ENCODE peak calls at places on chromosomes 3 and 15, in seven cellular contexts. X is adrenal gland, H is nephron progenitor cell, D is HepG2, F is uterus, U is GM23338, G is endothelial cell. B is an unnamed sample.

GRCh38 chr15:91782221-91782620 is 71.3 kb upstream of the SLCO3A1 start:
- DNase-seq in U (no peak), X (peak), H (no peak), F (no peak), G (no peak), D (no peak), B (no peak)

GRCh38 chr15:72375501-72375845 is 341 bp downstream of the HEXA start:
- DNase-seq in H (no peak), X (no peak), D (no peak), F (no peak), U (peak), G (no peak), B (no peak)

GRCh38 chr3:109137766-109138165 is 1.2 kb downstream of the C3orf85 start:
- DNase-seq in U (peak), D (no peak), H (peak), F (no peak), X (no peak), G (no peak), B (no peak)

GRCh38 chr15:63065262-63066234 is 23.0 kb downstream of the TPM1 start:
- DNase-seq in U (peak), X (no peak), H (no peak), D (no peak), F (no peak), G (no peak), B (no peak)

GRCh38 chr3:182327196-182327681 is 466.1 kb upstream of the ATP11B start:
- DNase-seq in F (no peak), X (no peak), D (no peak), G (no peak), H (no peak), U (peak), B (no peak)

GRCh38 chr3:111592941-111593340 is 2.2 kb downstream of the ZBED2 start:
- DNase-seq in X (no peak), G (no peak), H (no peak), F (no peak), U (no peak), D (no peak), B (no peak)

GRCh38 chr15:41870689-41871081 is 23.2 kb downstream of the SPTBN5 start:
- DNase-seq in H (no peak), F (no peak), G (no peak), U (no peak), D (no peak), X (peak), B (no peak)

GRCh38 chr3:2862366-2862765 is 247.8 kb downstream of the IL5RA start:
- DNase-seq in X (no peak), H (no peak), G (no peak), U (no peak), D (no peak), F (no peak), B (no peak)

GRCh38 chr3:74268753-74269152 is 345.7 kb downstream of the CNTN3 start:
- DNase-seq in X (no peak), G (no peak), H (no peak), U (no peak), D (no peak), F (no peak), B (no peak)

GRCh38 chr15:39595621-39596221 is 14.8 kb downstream of the THBS1 start:
- DNase-seq in D (no peak), F (no peak), G (no peak), H (no peak), U (no peak), X (no peak), B (no peak)

GRCh38 chr3:37559461-37559860 is 302.2 kb upstream of the CTDSPL start:
- DNase-seq in U (peak), G (no peak), H (no peak), X (no peak), F (no peak), D (no peak), B (no peak)

DNA sequence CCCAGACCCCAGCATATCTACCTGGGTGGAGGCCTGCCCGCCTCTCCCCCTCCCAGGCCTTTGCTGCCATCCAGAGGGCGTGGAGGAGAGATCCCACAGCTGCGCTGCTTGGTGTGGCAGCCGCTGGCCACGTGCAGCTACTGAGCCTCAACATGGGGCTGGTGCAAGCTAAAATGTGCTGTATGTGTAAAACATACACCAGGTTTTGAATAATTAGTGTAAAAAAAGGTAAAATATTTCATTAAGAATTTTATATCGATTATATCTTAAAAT is 95.8 kb downstream of the SEC22A start:
- DNase-seq in H (no peak), X (no peak), G (no peak), F (no peak), U (peak), D (no peak), B (no peak)
- TF ChIP-seq CTCF in H (no peak), X (no peak), G (no peak), F (no peak), U (peak), D (peak), B (peak)

GRCh38 chr3:161369531-161369930 is 1.8 kb downstream of the SPTSSB start:
- DNase-seq in U (peak), F (no peak), D (no peak), G (no peak), H (no peak), X (no peak), B (no peak)

GRCh38 chr3:161372321-161373260 is 1.3 kb upstream of the SPTSSB start:
- DNase-seq in F (peak), U (peak), X (no peak), H (peak), G (peak), D (no peak), B (peak)

GRCh38 chr3:161366067-161366466 is 5.2 kb downstream of the SPTSSB start:
- DNase-seq in F (no peak), D (no peak), X (no peak), U (peak), H (no peak), G (no peak), B (no peak)

DNA sequence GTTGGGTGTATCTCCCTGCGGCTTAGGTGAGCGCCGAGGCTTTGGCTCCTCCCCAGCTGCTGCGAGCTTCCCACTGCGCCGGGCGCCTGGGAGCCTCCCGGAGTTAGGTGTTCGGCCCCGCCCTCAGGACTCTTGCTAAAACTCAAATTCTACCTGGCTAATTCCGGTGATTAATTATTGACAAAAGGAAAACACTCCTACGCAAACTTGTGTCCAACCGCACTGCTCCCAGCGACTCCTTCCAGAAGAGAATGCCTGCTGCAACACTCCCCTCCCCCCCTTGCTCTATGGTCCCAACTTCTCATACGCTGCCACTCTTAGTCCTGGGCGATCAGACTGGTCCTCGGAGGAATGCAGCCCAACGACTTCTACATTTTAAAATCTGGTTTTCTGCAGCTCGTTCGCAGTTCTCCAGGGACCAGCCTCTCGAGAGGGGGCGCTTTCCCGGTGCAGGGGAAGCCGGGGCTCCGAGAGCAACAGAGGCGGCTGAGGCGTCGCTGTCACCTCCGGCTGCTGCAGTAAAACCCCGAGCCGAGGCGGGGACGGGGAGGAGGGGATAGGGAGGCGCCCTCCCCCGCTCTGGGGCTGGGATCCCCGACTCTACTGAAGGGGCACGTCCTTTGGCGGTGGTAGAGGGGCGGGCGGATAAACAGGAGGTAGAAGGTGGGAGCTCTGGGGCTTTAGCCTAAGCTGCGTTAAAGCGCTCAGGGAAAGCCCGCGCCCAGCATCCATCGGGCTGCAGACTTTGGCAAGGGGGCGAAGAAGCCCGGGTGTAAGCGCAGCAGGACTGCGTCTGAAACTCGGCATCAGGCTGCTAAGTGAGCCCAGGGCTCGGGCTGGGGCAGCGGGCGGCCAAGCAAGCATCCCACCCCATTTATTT is at the start of gene SPTSSB:
- DNase-seq in F (no peak), H (peak), D (peak), U (peak), X (peak), G (peak), B (peak)
- TF ChIP-seq CTCF in F (no peak), H (no peak), D (peak), U (peak), X (no peak), G (no peak), B (peak)

GRCh38 chr3:120420855-120421570 is 29.8 kb downstream of the FSTL1 start:
- DNase-seq in X (peak), F (no peak), U (no peak), D (no peak), H (no peak), G (no peak), B (no peak)
- TF ChIP-seq CTCF in X (peak), F (peak), U (no peak), D (no peak), H (no peak), G (no peak), B (no peak)

DNA sequence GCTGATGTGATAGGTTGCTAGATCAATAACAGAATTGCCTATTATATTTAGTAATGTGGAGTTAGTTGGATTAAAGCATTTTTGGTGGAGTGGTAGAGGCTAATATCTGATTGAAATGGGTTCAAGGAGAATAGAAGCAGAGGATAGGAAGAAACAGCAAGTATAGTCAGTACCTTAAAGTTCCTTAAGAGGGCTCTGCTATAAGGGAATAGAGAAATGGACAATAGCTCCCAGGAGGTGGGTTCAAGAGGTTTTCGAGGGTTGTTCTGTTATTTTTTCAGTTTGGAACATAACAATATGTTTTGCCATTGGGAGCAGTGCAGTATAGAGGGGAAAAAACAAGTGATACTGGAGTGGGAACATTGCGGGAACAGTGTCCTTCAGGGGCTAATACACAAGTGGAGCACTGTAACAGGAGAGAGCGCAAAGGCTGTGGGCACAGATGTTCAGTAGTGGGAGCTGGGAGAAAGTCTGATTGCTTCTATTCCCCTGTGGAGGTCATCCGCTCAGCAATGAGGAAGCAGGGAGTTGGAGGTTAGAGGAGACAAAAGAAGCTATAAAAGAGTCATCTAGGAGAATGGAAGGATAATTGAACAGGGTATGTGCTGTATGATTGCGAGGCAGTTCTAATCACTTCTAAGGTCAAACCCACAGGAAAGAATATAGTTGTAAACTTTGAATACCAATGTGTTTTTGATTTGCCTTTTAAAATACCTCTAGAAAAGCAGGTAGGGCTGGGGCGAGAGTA is 3.3 kb downstream of the MRPS11 start:
- DNase-seq in D (no peak), X (no peak), F (no peak), U (peak), H (no peak), G (no peak), B (no peak)
- TF ChIP-seq CTCF in D (no peak), X (no peak), F (no peak), U (no peak), H (no peak), G (peak), B (no peak)

GRCh38 chr3:185195652-185196051 is 42.8 kb upstream of the C3orf70 start:
- DNase-seq in D (no peak), U (no peak), X (no peak), G (no peak), F (no peak), H (no peak), B (no peak)

GRCh38 chr3:185204894-185205293 is 49.0 kb downstream of the EHHADH start:
- DNase-seq in H (no peak), F (no peak), G (no peak), D (no peak), U (no peak), X (no peak), B (no peak)

GRCh38 chr3:185197071-185197470 is 44.2 kb upstream of the C3orf70 start:
- DNase-seq in H (no peak), D (no peak), F (no peak), G (no peak), U (no peak), X (no peak), B (no peak)

GRCh38 chr3:185200639-185201038 is 47.8 kb upstream of the C3orf70 start:
- DNase-seq in H (no peak), X (no peak), U (no peak), G (no peak), D (no peak), F (no peak), B (no peak)

DNA sequence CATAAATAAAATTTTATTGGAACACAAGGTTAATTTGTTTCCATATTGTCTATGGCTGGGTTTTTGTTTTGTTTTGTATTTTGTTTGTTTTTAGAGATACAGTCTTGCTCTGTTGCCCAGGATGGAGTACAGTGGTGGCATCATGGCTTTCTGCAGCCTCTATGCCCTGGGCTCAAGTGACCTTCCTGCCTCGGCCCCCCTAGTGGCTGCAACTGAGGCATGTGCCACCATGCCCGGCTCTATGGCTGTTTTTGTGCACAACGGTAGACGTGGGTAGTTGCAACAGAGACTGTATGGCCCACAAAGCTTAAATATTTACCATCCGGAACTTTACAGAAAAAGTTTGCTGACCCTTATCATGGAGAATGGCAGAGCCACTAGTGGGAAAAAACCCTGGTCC is 46.8 kb upstream of the C3orf70 start:
- DNase-seq in G (no peak), H (no peak), F (no peak), D (no peak), X (no peak), U (peak), B (no peak)
- TF ChIP-seq CTCF in G (no peak), H (no peak), F (no peak), D (no peak), X (no peak), U (peak), B (no peak)

DNA sequence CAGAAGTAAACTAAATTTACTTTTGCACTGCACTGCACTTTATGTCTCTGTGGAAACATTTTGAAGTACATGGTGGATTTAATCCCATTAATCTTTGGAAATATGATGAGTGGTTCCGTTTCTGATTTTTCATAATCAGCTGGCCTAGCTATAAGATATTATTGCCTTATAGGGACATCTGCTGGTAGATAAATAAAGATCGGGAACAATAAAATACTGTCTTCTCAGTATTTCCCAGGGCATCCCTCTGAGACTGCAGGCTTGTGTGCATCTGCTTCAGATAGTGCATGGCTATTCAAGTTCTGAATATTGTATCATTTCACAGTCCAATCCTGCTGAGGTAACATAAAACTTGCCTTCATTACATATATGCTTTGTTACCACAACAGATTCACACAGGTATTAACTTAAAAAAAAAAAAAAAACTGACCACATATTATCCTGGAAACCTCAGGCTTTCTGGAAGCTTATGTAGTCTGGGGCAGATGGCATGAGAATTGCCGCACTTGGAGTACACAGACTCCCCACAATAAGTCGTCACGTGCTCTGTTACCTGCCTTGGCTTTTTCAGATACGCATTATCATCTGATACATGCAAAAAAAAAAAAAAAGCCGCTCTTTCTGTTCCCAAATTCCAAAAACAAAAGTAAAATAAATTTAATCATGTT is 330.8 kb upstream of the AGTR1 start:
- DNase-seq in G (no peak), X (no peak), D (no peak), U (peak), H (no peak), F (no peak), B (peak)
- TF ChIP-seq CTCF in G (no peak), X (no peak), D (peak), U (no peak), H (no peak), F (no peak), B (peak)

GRCh38 chr3:126475411-126476114 is at the start of gene ZXDC:
- DNase-seq in X (peak), U (peak), F (peak), H (peak), D (peak), G (peak), B (peak)
- TF ChIP-seq CTCF in X (no peak), U (peak), F (peak), H (no peak), D (peak), G (peak), B (peak)

DNA sequence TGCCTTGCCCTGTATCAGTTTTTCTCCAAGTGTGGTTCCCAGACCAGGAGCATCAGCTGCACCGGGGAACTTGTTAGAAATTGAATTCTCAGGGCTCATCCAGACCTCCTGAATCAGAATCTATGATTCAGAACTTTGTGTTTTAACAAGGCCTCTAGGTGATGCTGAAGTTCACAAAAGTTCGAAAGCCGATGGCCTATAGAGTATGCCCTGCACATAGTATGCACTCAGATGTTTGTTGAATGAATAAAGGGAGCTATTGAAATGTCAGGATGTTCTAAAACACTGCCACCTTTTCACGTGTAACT is 666 bp upstream of the LARP6 start:
- DNase-seq in D (no peak), X (no peak), U (peak), G (no peak), F (no peak), H (no peak), B (peak)
- TF ChIP-seq CTCF in D (no peak), X (no peak), U (peak), G (no peak), F (peak), H (no peak), B (no peak)

GRCh38 chr15:94703591-94703990 is 472.2 kb downstream of the MCTP2 start:
- DNase-seq in F (no peak), X (no peak), U (no peak), H (no peak), D (no peak), G (no peak), B (no peak)

GRCh38 chr15:94704421-94704820 is 473.1 kb downstream of the MCTP2 start:
- DNase-seq in H (no peak), G (no peak), X (no peak), U (no peak), D (no peak), F (no peak), B (no peak)

GRCh38 chr15:94704946-94705345 is 473.6 kb downstream of the MCTP2 start:
- DNase-seq in X (no peak), U (no peak), G (no peak), D (no peak), F (no peak), H (no peak), B (no peak)

GRCh38 chr15:94709319-94709718 is 478.0 kb downstream of the MCTP2 start:
- DNase-seq in F (no peak), D (no peak), U (no peak), X (no peak), G (no peak), H (no peak), B (no peak)
- TF ChIP-seq CTCF in F (no peak), D (no peak), U (no peak), X (no peak), G (no peak), H (no peak), B (no peak)

GRCh38 chr3:96813820-96814580 is 394 bp upstream of the EPHA6 start:
- DNase-seq in H (peak), X (no peak), G (peak), U (peak), F (peak), D (peak), B (peak)
- TF ChIP-seq CTCF in H (no peak), X (no peak), G (peak), U (no peak), F (no peak), D (peak), B (no peak)